ENCODE peak calls at places on chromosomes 11 and 22, in eight cellular contexts. W is SK-N-SH; Z is natural killer cell; B is astrocyte; L is CD4-positive, alpha-beta T cell; D is AG09309; Y is CD8-positive, alpha-beta T cell; P is lower lobe of right lung. N is an unnamed sample.

GRCh38 chr11:125344846-125345705 is 151.0 kb downstream of the FEZ1 start:
- DNase-seq in W (no peak), Z (no peak), B (no peak), L (no peak), D (no peak), Y (no peak), P (peak; percentile 13), N (no peak)

GRCh38 chr11:2194877-2195755 is 23.5 kb upstream of the TH start:
- DNase-seq in W (peak; percentile 86), Z (peak; percentile 59), B (no peak), L (peak; percentile 59), D (no peak), Y (peak; percentile 49), P (peak; percentile 63), N (peak; percentile 86)

GRCh38 chr11:96113100-96113710 is 189.3 kb upstream of the MTMR2 start:
- DNase-seq in W (no peak), Z (no peak), B (peak; percentile 72), L (no peak), D (peak; percentile 35), Y (no peak), P (no peak), N (no peak)

GRCh38 chr11:86116996-86117705 is 48.3 kb upstream of the PICALM start:
- DNase-seq in W (no peak), Z (no peak), B (peak; percentile 73), L (no peak), D (no peak), Y (no peak), P (no peak), N (no peak)

GRCh38 chr11:93236741-93237675 is 39.2 kb upstream of the SLC36A4 start:
- DNase-seq in W (peak; percentile 51), Z (no peak), B (peak; percentile 10), L (no peak), D (peak; percentile 8), Y (no peak), P (no peak), N (peak; percentile 29)

GRCh38 chr22:38316340-38317236 is 645 bp downstream of the CSNK1E start:
- DNase-seq in W (peak; percentile 79), Z (peak; percentile 64), B (peak; percentile 41), L (peak; percentile 67), D (no peak), Y (peak; percentile 64), P (peak; percentile 77), N (peak; percentile 57)

GRCh38 chr11:134270250-134270714 is 5.9 kb upstream of the GLB1L3 start:
- DNase-seq in W (peak; percentile 56), Z (no peak), B (no peak), L (no peak), D (no peak), Y (no peak), P (no peak), N (no peak)

GRCh38 chr11:133500435-133500834 is 31.9 kb downstream of the OPCML start:
- DNase-seq in W (no peak), Z (no peak), B (no peak), L (no peak), D (no peak), Y (no peak), P (no peak), N (no peak)

GRCh38 chr11:1784761-1785650 is 21.3 kb upstream of the CTSD start:
- DNase-seq in W (no peak), Z (no peak), B (no peak), L (no peak), D (no peak), Y (no peak), P (no peak), N (no peak)

GRCh38 chr11:126837581-126837980 is 163.0 kb downstream of the KIRREL3 start:
- DNase-seq in W (no peak), Z (no peak), B (no peak), L (no peak), D (no peak), Y (no peak), P (no peak), N (no peak)

GRCh38 chr11:47248664-47249377 is at the start of gene ACP2:
- DNase-seq in W (peak; percentile 89), Z (peak; percentile 86), B (peak; percentile 75), L (peak; percentile 86), D (no peak), Y (peak; percentile 85), P (peak; percentile 94), N (peak; percentile 84)

GRCh38 chr22:25153961-25154685 is 45.5 kb upstream of the CRYBB3 start:
- DNase-seq in W (peak; percentile 57), Z (no peak), B (peak; percentile 46), L (no peak), D (no peak), Y (no peak), P (peak; percentile 81), N (no peak)

GRCh38 chr11:85809191-85809590 is 1.8 kb downstream of the SYTL2 start:
- DNase-seq in W (no peak), Z (no peak), B (no peak), L (no peak), D (no peak), Y (no peak), P (no peak), N (no peak)

GRCh38 chr11:32902089-32902665 is 9.6 kb downstream of the QSER1 start:
- DNase-seq in W (no peak), Z (no peak), B (no peak), L (no peak), D (no peak), Y (no peak), P (peak; percentile 68), N (no peak)

DNA sequence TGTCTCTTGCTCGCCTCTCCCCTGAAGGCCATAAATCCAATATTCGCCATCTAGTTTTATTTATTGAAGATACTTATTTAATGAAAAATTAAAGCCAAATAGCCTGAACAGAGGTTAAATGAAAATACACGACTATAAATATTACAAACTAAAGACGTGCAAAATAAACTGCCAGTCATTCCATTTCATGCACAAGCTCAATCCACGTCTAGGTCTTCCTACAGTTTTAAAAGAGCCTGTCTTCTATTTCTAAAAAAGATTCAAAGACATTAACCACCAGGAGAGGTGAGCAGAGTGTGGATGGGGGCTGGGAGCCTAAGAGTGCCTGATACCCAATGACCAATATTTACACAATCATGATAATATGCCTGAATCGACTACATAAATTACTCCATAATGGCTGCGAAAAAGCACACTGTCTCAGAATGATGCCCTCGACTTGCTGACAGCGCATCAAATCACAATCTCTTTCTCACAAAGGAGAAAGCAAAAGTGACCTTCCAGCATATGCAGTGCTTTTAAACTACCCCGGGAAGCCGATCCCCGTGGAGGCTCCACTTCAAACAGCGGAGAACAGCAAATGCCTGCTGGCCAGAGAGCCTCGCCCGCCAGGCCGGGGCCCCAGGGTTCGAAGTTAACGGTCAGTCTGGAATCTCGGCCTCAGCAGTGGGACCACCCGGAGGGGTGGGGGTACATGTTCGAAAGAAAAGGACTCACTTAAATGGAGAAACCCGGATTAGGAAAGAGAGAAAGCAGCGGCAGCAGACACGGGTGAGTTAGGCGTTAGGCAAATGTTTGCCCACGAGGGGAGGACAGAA is 1.7 kb downstream of the FCHSD2 start:
- DNase-seq in W (peak; percentile 56), Z (no peak), B (peak; percentile 23), L (no peak), D (no peak), Y (no peak), P (no peak), N (peak; percentile 29)
- TF ChIP-seq CTCF in W (no peak), Z (no peak), B (no peak), L (no peak), D (no peak), Y (no peak), P (no peak), N (no peak)

DNA sequence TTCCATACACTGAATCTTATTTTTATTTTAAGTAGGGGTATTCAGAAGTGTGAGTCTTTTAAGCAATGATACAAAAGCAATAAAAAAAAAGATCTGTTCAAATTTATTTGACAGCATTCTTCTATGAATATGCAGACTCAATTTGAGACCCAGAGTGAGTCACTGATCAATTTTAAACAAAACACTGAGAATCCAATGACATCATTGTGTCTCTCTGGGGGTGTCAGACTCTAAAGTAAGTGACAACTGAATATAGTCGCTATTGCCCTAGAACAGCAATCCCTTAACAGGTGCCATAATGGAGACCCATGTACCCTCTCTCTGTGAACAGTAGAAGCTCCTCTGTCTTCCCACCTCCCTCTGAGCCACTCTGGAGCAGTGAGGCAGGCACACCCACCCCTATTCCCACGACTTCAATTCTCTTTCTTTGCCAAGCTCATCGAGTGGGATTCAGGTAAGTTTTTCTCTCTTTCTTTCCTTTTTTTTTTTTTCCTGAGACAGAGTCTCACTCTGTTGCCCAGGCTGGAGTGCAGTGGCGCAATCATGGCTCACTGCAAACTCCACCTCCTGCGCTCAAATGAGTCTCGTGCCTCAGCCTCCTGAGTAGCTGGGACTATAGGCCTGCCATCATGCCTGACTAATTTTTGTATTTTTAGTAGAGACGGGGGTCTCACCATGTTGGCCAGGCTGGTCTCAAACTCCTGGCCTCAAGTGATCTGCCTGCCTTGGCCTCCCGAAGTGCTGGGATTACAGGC is 5.1 kb upstream of the RPS3 start:
- DNase-seq in W (no peak), Z (no peak), B (no peak), L (no peak), D (no peak), Y (no peak), P (no peak), N (no peak)
- TF ChIP-seq CTCF in W (no peak), Z (no peak), B (no peak), L (no peak), D (no peak), Y (no peak), P (no peak), N (no peak)

DNA sequence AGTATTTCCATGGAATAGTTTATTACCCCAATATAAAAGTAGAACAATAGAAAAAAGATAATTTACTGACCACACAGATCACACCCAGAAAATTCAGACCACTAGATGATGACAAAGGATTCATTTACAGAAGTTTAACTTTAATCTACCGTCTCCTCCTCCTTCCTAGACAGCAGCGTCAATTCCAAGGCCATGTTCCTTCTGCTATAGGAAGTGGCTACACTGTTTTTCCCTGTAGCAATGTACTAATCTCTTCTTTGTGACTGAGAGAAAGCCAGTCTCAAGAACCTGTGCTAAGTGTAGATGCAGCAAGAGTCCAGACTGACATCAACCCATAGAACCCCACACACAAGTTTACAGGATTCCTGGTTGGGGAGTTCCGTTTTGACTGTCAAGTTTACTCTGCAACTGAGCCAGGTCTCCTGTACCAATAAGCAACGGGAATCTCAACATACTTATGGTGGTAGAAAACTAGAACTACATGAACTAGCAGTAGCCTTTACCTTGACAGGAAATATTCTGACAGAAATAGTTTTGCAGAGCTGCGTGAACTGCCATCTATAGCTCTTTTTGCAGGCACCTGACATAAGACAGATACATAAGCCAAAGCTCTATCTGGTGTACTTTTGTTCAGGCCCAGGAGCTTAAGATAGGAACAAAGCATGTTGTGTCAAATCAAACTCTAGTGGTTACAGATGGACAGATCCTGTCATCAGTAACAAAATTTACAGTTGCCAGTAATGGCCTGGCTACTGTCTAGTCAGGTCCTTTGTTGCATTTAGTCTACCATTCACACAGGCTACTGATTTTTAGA is 42.9 kb downstream of the MRTFA start:
- DNase-seq in W (peak; percentile 25), Z (no peak), B (no peak), L (no peak), D (no peak), Y (no peak), P (no peak), N (no peak)
- TF ChIP-seq CTCF in W (no peak), Z (no peak), B (no peak), L (no peak), D (no peak), Y (no peak), P (no peak), N (no peak)

DNA sequence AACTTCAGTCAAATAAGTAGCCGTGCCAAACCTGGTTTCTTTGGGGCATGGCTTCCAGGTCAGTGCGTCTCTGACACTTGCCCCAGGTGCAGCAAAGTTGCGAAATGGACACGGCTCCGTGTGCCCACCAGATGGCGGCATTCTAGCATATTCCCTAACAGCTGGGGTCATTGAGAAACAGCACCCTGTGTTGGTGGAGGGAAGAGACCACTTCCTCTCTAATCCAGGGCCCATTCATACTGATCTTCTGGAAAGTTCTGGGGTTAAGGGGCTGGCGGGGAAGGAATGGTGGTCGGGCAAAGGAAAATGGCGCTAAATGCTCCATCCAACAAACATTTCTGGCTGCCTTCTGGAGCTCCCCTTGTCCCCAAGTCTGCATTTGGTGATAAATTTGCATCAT is 141.2 kb upstream of the TIMP3 start:
- DNase-seq in W (peak; percentile 81), Z (peak; percentile 42), B (peak; percentile 49), L (peak; percentile 62), D (no peak), Y (peak; percentile 58), P (peak; percentile 69), N (peak; percentile 59)
- TF ChIP-seq CTCF in W (peak; percentile 70), Z (peak; percentile 68), B (peak; percentile 62), L (peak; percentile 68), D (peak; percentile 69), Y (peak; percentile 61), P (peak; percentile 78), N (peak; percentile 74)

N was measured in neural crest cell.